ENCODE peak calls at places on chromosomes 6 and 20, in eight cellular contexts. F is Karpas-422; Z is CD8-positive, alpha-beta T cell; O is naive thymus-derived CD4-positive, alpha-beta T cell; A is prostate gland; S is breast epithelium; G is lung; Q is iPS DF 6.9. L is an unnamed sample. For H3K4me1 and H3K36me3, the result is how much of the 10 kb centered on the place peaks cover.

GRCh38 chr6:105896821-105897095 is 189.4 kb upstream of the PRDM1 start:
- DNase-seq in F (no peak), Z (no peak), O (no peak), A (no peak), S (no peak), G (no peak), Q (no peak), L (no peak)

GRCh38 chr20:14566505-14566904 is 229.1 kb upstream of the FLRT3 start:
- DNase-seq in F (no peak), Z (no peak), O (no peak), A (no peak), S (no peak), G (no peak), Q (no peak), L (no peak)

GRCh38 chr20:24734139-24734538 is 214.9 kb upstream of the CST7 start:
- DNase-seq in F (no peak), Z (no peak), O (no peak), A (no peak), S (no peak), G (peak), Q (no peak), L (no peak)

GRCh38 chr6:21800948-21801438 is 207.4 kb downstream of the SOX4 start:
- DNase-seq in F (no peak), Z (no peak), O (no peak), A (no peak), S (no peak), G (no peak), Q (no peak), L (no peak)

GRCh38 chr20:36435799-36436541 is 105.3 kb upstream of the MYL9 start:
- DNase-seq in F (peak), Z (peak), O (peak), A (peak), S (peak), G (peak), Q (peak), L (peak)

GRCh38 chr20:4814696-4815252 is 93.1 kb downstream of the PRND start:
- DNase-seq in F (peak), Z (peak), O (no peak), A (no peak), S (no peak), G (no peak), Q (no peak), L (no peak)

GRCh38 chr6:134117409-134117808 is 65.0 kb upstream of the SLC2A12 start:
- DNase-seq in F (no peak), Z (no peak), O (no peak), A (no peak), S (no peak), G (no peak), Q (no peak), L (no peak)

GRCh38 chr6:166691199-166691598 is 64.1 kb upstream of the RPS6KA2 start:
- DNase-seq in F (no peak), Z (no peak), O (no peak), A (no peak), S (peak), G (peak), Q (no peak), L (peak)

GRCh38 chr6:80547827-80548226 is 441.4 kb downstream of the BCKDHB start:
- DNase-seq in F (no peak), Z (no peak), O (no peak), A (no peak), S (no peak), G (no peak), Q (no peak), L (no peak)

GRCh38 chr6:148884461-148884860 is 137.6 kb downstream of the UST start:
- DNase-seq in F (no peak), Z (no peak), O (no peak), A (no peak), S (no peak), G (no peak), Q (no peak), L (no peak)

GRCh38 chr6:166443166-166443565 is 60.4 kb upstream of the MPC1 start:
- DNase-seq in F (no peak), Z (no peak), O (no peak), A (no peak), S (no peak), G (no peak), Q (no peak), L (no peak)

GRCh38 chr6:133645000-133645619 is 243.8 kb upstream of the TCF21 start:
- DNase-seq in F (no peak), Z (no peak), O (no peak), A (no peak), S (no peak), G (no peak), Q (no peak), L (no peak)

GRCh38 chr6:108200631-108201030 is 34.8 kb downstream of the NR2E1 start:
- DNase-seq in F (no peak), Z (no peak), O (no peak), A (no peak), S (no peak), G (no peak), Q (no peak), L (no peak)

GRCh38 chr20:38726849-38727601 is 2.7 kb downstream of the SLC32A1 start:
- DNase-seq in F (peak), Z (peak), O (peak), A (no peak), S (no peak), G (no peak), Q (peak), L (no peak)

GRCh38 chr6:39203804-39204495 is 25.3 kb downstream of the KCNK5 start:
- DNase-seq in F (no peak), Z (no peak), O (no peak), A (peak), S (no peak), G (peak), Q (no peak), L (no peak)

GRCh38 chr6:113920663-113921267 is 50.2 kb downstream of the HDAC2 start:
- DNase-seq in F (no peak), Z (no peak), O (no peak), A (no peak), S (no peak), G (no peak), Q (no peak), L (no peak)

GRCh38 chr6:14125346-14125745 is 7.8 kb downstream of the CD83 start:
- DNase-seq in F (no peak), Z (no peak), O (no peak), A (no peak), S (no peak), G (no peak), Q (no peak), L (no peak)

GRCh38 chr6:97626586-97627441 is 343.8 kb upstream of the MMS22L start:
- DNase-seq in F (no peak), Z (no peak), O (no peak), A (no peak), S (no peak), G (no peak), Q (no peak), L (no peak)

GRCh38 chr20:57159193-57159851 is 107.1 kb downstream of the BMP7 start:
- DNase-seq in F (no peak), Z (no peak), O (no peak), A (no peak), S (no peak), G (no peak), Q (no peak), L (no peak)

GRCh38 chr6:19866900-19867627 is 29.9 kb downstream of the ID4 start:
- DNase-seq in F (no peak), Z (no peak), O (no peak), A (peak), S (no peak), G (no peak), Q (no peak), L (no peak)

GRCh38 chr6:65557224-65557623 is 149.8 kb downstream of the EYS start:
- DNase-seq in F (no peak), Z (no peak), O (no peak), A (no peak), S (no peak), G (no peak), Q (no peak), L (no peak)

GRCh38 chr20:2705931-2706645 is 13.5 kb downstream of the EBF4 start:
- DNase-seq in F (no peak), Z (no peak), O (no peak), A (no peak), S (no peak), G (peak), Q (no peak), L (no peak)

GRCh38 chr6:6943411-6943810 is 164.3 kb upstream of the RREB1 start:
- DNase-seq in F (no peak), Z (no peak), O (no peak), A (no peak), S (no peak), G (no peak), Q (no peak), L (no peak)

GRCh38 chr20:10673176-10673830 is 496 bp downstream of the JAG1 start:
- DNase-seq in F (peak), Z (no peak), O (no peak), A (no peak), S (no peak), G (peak), Q (no peak), L (no peak)

GRCh38 chr6:158399040-158399700 is 86.9 kb downstream of the TULP4 start:
- DNase-seq in F (no peak), Z (no peak), O (no peak), A (no peak), S (no peak), G (no peak), Q (no peak), L (no peak)

DNA sequence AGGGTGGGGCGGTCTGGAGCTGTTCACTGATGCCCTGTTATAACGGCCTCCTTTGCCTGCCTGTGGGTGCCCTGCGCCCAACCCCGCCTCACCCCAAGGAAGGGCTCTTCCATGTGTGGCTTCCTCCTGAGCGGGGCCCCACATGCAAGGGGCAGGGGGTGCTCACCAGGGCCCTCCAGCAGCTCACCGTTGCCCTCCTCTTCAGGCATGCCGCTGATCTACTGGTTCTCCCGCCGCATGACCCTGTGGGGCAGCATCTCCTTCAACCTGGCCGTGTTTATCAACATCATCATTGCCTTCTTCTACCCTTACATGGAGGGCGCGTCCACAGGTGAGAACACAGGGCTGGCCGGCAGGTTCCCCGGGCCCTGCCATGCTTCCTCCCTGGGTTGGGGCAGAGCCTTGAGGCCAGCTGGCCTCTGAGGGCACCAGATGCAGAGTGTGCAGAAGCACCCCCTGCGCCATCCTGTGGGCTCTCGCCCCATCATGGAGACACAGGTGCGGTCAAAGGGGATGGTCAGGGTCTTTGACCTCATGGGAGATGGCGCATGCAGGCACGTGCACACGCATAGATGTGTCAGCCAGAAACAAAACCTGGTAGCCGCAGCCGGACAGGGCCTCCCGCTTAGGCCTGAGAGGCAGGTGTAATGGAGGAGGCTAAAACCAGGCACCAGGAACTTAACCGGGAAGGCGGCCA is 22.9 kb downstream of the UQCC2 start:
- DNase-seq in F (no peak), Z (no peak), O (no peak), A (no peak), S (no peak), G (no peak), Q (no peak), L (no peak)
- H3K4me1 ChIP-seq in F (under half), Z (under half), O (under half), A (under half), S (under half), G (under half), Q (under half), L (under half)

DNA sequence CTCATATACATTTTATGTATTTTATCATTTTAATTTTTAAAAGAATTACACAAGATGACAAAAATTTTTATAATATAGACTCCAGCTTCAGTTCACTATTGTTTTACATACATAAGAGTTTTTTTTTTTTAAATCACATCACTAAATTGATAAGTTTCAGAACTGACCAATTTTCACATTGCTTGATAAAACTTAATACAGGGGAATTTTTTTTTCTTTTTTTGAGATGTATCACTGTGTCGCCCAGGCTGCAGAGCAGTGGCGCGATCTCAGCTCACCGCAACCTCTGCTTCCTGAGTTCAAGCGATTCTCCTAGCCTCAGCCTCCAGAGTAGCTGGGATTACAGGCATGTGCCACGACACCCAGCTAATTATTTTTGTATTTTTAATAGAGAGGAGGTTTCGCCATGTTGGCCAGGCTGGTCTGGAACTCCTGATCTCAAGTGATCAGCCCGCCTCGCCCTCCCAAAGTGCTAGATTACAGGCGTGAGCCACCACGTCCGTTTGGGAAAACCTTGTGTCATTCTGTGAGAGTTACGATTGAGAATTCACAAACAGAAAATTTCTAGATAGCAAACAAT is 36.6 kb upstream of the BTN3A2 start:
- DNase-seq in F (no peak), Z (peak), O (peak), A (no peak), S (no peak), G (no peak), Q (no peak), L (no peak)
- H3K4me3 ChIP-seq in F (peak), Z (peak), O (no peak), A (no peak), S (no peak), G (no peak), Q (peak), L (no peak)

GRCh38 chr6:127464881-127465459 is 5.8 kb upstream of the KIAA0408 start:
- DNase-seq in F (peak), Z (peak), O (peak), A (peak), S (no peak), G (peak), Q (peak), L (peak)
- H3K36me3 ChIP-seq in F (under half), Z (under half), O (under half), A (under half), S (under half), G (under half), Q (under half), L (under half)

GRCh38 chr6:25334793-25335192 is 55.6 kb downstream of the CARMIL1 start:
- DNase-seq in F (no peak), Z (no peak), O (no peak), A (no peak), S (no peak), G (no peak), Q (no peak), L (no peak)
- H3K4me1 ChIP-seq in F (under half), Z (under half), O (under half), A (under half), S (under half), G (under half), Q (under half), L (under half)

DNA sequence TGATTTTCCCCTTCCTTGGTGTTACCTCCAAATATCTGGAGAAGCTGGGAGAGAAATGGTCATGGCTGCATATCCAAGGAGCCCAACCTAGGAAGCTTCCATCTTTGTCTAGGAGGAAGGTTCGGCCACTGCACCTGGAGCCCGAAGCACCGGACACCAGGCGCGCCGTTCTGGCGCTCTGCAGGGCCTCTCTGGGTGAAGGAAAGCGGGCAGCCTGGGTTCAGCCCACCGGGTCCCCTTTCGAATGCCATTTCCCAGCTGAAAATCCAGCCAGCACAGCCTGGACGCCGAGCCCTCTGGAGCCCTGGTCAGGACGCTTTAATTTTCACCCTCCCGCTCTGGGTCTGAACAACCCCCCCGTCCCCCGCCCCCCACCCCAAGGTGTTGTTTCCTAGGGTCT is 1.2 kb downstream of the LINC00237 start:
- DNase-seq in F (no peak), Z (no peak), O (no peak), A (no peak), S (no peak), G (no peak), Q (no peak), L (no peak)
- H3K4me3 ChIP-seq in F (no peak), Z (no peak), O (no peak), A (no peak), S (no peak), G (no peak), Q (peak), L (no peak)

GRCh38 chr20:41418031-41418430 is 51.4 kb upstream of the EMILIN3 start:
- DNase-seq in F (no peak), Z (no peak), O (no peak), A (no peak), S (no peak), G (no peak), Q (no peak), L (no peak)
- H3K36me3 ChIP-seq in F (under half), Z (half or more), O (under half), A (under half), S (under half), G (under half), Q (under half), L (half or more)

DNA sequence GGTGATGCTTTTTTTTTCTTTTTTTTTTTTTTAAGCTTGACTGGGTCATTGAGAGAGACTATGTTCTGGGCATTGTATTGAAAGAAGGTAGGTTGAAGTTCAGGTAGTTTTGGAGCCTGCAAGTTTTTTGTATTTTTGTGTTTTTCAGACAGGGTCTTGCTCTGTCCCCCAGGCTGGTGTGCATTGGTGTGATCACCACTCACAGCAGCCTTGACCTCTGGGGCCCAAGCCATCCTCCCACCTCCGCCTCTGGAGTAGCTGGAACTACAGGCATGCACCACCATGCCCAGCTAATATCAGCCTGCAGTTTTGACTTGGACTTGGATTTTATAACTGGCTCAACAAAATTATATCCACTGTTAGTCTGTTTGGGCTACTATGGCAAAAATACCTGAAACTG is 31.7 kb upstream of the TFAP2A start:
- DNase-seq in F (no peak), Z (no peak), O (no peak), A (no peak), S (no peak), G (no peak), Q (no peak), L (no peak)
- H3K4me1 ChIP-seq in F (under half), Z (under half), O (under half), A (under half), S (under half), G (under half), Q (under half), L (under half)

DNA sequence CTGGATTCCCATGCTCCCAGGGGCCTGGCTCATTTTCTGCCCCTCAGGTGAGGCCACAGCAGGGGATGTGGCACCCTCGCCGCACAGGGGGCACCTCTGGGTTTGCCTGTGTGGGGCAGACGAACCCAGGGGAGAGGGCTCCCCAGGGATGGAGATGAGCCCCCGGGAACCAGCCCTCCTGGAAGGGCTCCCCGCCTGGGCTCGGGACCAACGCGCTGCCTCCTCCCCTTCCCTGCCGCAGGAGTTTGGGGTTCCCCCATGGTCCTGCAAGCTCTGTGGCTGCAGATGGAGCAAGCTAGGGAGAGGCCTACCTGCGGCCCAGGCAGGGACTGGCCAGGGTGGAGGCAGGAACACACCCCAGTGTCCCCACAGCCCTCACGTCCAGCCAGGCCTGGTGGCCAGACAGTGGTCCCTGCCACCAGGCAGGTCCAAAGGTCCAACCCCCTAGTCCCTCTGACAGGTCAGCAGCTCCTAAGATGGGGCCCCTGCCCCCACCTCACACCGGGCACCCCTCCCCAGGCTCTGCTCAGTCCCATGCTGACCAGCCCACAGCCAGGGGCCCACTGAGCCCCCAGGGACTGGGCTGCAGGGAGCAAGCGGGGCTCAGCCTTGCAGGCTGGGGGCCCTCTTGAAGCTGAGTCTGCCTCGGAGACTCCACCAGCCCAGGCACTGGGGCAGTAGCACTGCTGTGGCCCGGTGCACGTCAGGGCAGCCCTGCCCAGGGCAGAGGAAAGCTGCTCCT is 13.7 kb downstream of the LAMA5 start:
- DNase-seq in F (no peak), Z (peak), O (no peak), A (no peak), S (no peak), G (no peak), Q (no peak), L (no peak)
- H3K4me3 ChIP-seq in F (no peak), Z (no peak), O (no peak), A (no peak), S (no peak), G (no peak), Q (no peak), L (no peak)

GRCh38 chr6:36207155-36207554 is 10.6 kb downstream of the BRPF3 start:
- DNase-seq in F (no peak), Z (no peak), O (no peak), A (no peak), S (no peak), G (no peak), Q (no peak), L (no peak)

GRCh38 chr6:36202101-36202500 is 5.6 kb downstream of the BRPF3 start:
- DNase-seq in F (no peak), Z (no peak), O (no peak), A (no peak), S (no peak), G (no peak), Q (no peak), L (no peak)

GRCh38 chr6:36201612-36202011 is 5.1 kb downstream of the BRPF3 start:
- DNase-seq in F (no peak), Z (no peak), O (peak), A (no peak), S (no peak), G (no peak), Q (no peak), L (no peak)

GRCh38 chr6:36200998-36201596 is 4.6 kb downstream of the BRPF3 start:
- DNase-seq in F (no peak), Z (no peak), O (no peak), A (no peak), S (no peak), G (no peak), Q (no peak), L (no peak)

GRCh38 chr6:36204068-36204753 is 7.7 kb downstream of the BRPF3 start:
- DNase-seq in F (no peak), Z (peak), O (peak), A (no peak), S (no peak), G (no peak), Q (no peak), L (no peak)
- H3K36me3 ChIP-seq in F (under half), Z (under half), O (under half), A (under half), S (under half), G (under half), Q (under half), L (half or more)

DNA sequence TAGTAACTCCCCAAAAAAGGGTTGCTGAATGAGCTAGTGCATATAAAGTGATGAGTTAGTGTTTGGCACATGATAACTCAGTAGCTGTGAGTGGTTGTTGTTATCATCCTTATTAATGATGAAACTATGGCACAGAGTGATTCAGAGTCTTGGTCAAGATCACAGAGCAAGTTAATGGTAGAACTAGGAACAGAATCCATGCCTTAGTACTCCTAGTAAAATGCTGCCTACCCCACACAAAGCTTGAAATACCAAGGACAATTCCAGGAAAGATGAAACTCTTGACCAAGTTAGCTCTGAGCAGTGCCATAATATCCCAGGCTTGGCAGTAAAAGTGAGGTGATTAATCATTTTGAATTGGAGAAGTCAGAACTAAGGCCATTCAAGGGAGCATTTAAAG is 109.1 kb upstream of the ENPP5 start:
- DNase-seq in F (no peak), Z (no peak), O (no peak), A (no peak), S (no peak), G (no peak), Q (no peak), L (no peak)
- H3K4me1 ChIP-seq in F (under half), Z (under half), O (under half), A (under half), S (under half), G (under half), Q (under half), L (under half)